ENCODE peak calls at places on chromosomes 4 and X, in eight cellular contexts. S, R, Q, F, Y, A, V and O are unnamed samples.

GRCh38 chr4:123291329-123291728 is 105.3 kb upstream of the SPRY1 start:
- DNase-seq in S (no peak), R (no peak), Q (no peak), F (no peak), Y (no peak), A (no peak), V (no peak), O (no peak)

GRCh38 chrX:2559124-2559523 is 58.3 kb upstream of the DHRSX start:
- DNase-seq in S (no peak), R (no peak), Q (no peak), F (no peak), Y (no peak), A (no peak), V (no peak), O (no peak)

GRCh38 chrX:24023972-24024664 is 2.9 kb downstream of the KLHL15 start:
- DNase-seq in S (no peak), R (no peak), Q (no peak), F (no peak), Y (no peak), A (no peak), V (no peak), O (no peak)

GRCh38 chr4:185227131-185227551 is 17.7 kb downstream of the SNX25 start:
- DNase-seq in S (no peak), R (no peak), Q (no peak), F (no peak), Y (no peak), A (no peak), V (no peak), O (no peak)

GRCh38 chrX:18962329-18962728 is 21.6 kb downstream of the PHKA2 start:
- DNase-seq in S (no peak), R (no peak), Q (no peak), F (no peak), Y (no peak), A (no peak), V (no peak), O (no peak)

GRCh38 chr4:38166082-38166481 is 205.9 kb downstream of the PTTG2 start:
- DNase-seq in S (no peak), R (no peak), Q (no peak), F (no peak), Y (no peak), A (no peak), V (no peak), O (no peak)

GRCh38 chr4:69773443-69773842 is 13.0 kb upstream of the SULT1B1 start:
- DNase-seq in S (no peak), R (no peak), Q (no peak), F (no peak), Y (no peak), A (no peak), V (no peak), O (no peak)

GRCh38 chrX:119236599-119237525 is 777 bp downstream of the PGRMC1 start:
- DNase-seq in S (peak; percentile 8), R (peak; percentile 32), Q (no peak), F (no peak), Y (peak; percentile 2), A (peak; percentile 25), V (peak; percentile 19), O (no peak)

GRCh38 chr4:1416051-1416947 is 10.1 kb upstream of the NKX1-1 start:
- DNase-seq in S (no peak), R (peak; percentile 3), Q (no peak), F (no peak), Y (no peak), A (no peak), V (no peak), O (no peak)

GRCh38 chr4:1416948-1417260 is 10.7 kb upstream of the NKX1-1 start:
- DNase-seq in S (no peak), R (no peak), Q (no peak), F (no peak), Y (no peak), A (no peak), V (no peak), O (no peak)

GRCh38 chr4:1414831-1415680 is 8.8 kb upstream of the NKX1-1 start:
- DNase-seq in S (no peak), R (no peak), Q (no peak), F (no peak), Y (no peak), A (no peak), V (no peak), O (no peak)

GRCh38 chr4:1413687-1414479 is 7.6 kb upstream of the NKX1-1 start:
- DNase-seq in S (no peak), R (no peak), Q (no peak), F (no peak), Y (no peak), A (no peak), V (no peak), O (no peak)

DNA sequence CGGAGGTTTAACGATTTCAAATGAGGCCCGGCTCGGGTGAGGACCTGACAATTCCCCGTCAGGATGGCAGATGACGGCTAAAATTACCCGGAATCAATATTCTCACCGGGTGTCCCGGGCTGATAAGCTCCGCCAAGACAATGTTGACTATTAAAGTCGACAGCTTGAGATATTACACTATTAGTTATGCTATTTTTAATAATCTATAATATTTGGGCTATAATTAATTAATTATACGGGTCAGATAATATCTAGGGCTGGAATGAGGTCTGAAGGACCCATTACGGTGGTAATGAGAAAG is 9.4 kb upstream of the NKX1-1 start:
- DNase-seq in S (no peak), R (no peak), Q (no peak), F (no peak), Y (no peak), A (no peak), V (no peak), O (no peak)
- H3K27me3 ChIP-seq in S (no peaks in the 10 kb centered on the region), R (peaks cover 6% of the 10 kb centered on the region), Q (peaks cover 4% of the 10 kb centered on the region), F (peaks cover 6% of the 10 kb centered on the region), Y (no peaks in the 10 kb centered on the region), A (peaks cover 76% of the 10 kb centered on the region), V (peaks cover 77% of the 10 kb centered on the region), O (no peaks in the 10 kb centered on the region)

GRCh38 chr4:56215138-56215793 is 172.0 kb downstream of the AASDH start:
- DNase-seq in S (no peak), R (no peak), Q (no peak), F (no peak), Y (no peak), A (no peak), V (no peak), O (no peak)

GRCh38 chr4:56210397-56210796 is 176.9 kb downstream of the AASDH start:
- DNase-seq in S (no peak), R (no peak), Q (no peak), F (no peak), Y (no peak), A (no peak), V (no peak), O (no peak)

GRCh38 chr4:56211202-56211601 is 176.1 kb downstream of the AASDH start:
- DNase-seq in S (no peak), R (no peak), Q (no peak), F (no peak), Y (no peak), A (no peak), V (no peak), O (no peak)

GRCh38 chr4:56213543-56213942 is 173.7 kb downstream of the AASDH start:
- DNase-seq in S (no peak), R (no peak), Q (no peak), F (no peak), Y (no peak), A (no peak), V (no peak), O (no peak)

GRCh38 chr4:56212774-56213173 is 174.5 kb downstream of the AASDH start:
- DNase-seq in S (no peak), R (no peak), Q (no peak), F (no peak), Y (no peak), A (no peak), V (no peak), O (no peak)
- H3K27me3 ChIP-seq in S (no peaks in the 10 kb centered on the region), R (no peaks in the 10 kb centered on the region), Q (no peaks in the 10 kb centered on the region), F (no peaks in the 10 kb centered on the region), Y (peaks cover 4% of the 10 kb centered on the region), A (no peaks in the 10 kb centered on the region), V (no peaks in the 10 kb centered on the region), O (no peaks in the 10 kb centered on the region)

GRCh38 chrX:151180400-151180799 is 4.0 kb downstream of the GPR50 start:
- DNase-seq in S (no peak), R (no peak), Q (no peak), F (no peak), Y (no peak), A (no peak), V (no peak), O (no peak)

GRCh38 chrX:151181088-151181487 is 4.7 kb downstream of the GPR50 start:
- DNase-seq in S (no peak), R (no peak), Q (no peak), F (no peak), Y (no peak), A (no peak), V (no peak), O (no peak)

GRCh38 chrX:151183912-151184565 is 7.7 kb downstream of the GPR50 start:
- DNase-seq in S (no peak), R (no peak), Q (no peak), F (no peak), Y (no peak), A (no peak), V (no peak), O (no peak)

GRCh38 chrX:151184705-151185104 is 8.3 kb downstream of the GPR50 start:
- DNase-seq in S (no peak), R (no peak), Q (no peak), F (no peak), Y (no peak), A (no peak), V (no peak), O (no peak)

DNA sequence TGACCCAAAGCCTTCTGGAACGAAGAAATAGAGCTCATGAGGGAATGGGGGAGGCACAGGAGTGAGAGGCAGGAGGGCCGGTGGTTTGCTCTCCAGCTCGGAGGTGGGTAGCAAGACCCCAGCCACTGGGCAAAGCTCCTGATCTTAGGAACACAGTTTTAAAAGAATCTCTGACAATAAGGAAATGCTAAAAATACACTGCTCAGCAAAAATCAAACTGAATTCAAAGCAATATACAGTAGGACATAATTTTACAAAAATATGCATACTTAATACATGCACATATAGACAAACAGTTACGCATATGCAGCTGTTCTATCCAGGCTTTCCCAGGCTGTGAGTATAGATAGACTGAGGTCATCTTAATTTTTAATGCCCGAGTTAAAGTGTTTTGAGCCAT is 6.8 kb downstream of the GPR50 start:
- DNase-seq in S (no peak), R (no peak), Q (no peak), F (no peak), Y (no peak), A (no peak), V (no peak), O (no peak)
- H3K27me3 ChIP-seq in S (no peaks in the 10 kb centered on the region), R (no peaks in the 10 kb centered on the region), Q (no peaks in the 10 kb centered on the region), F (no peaks in the 10 kb centered on the region), Y (peaks cover 6% of the 10 kb centered on the region), A (peaks cover 7% of the 10 kb centered on the region), V (no peaks in the 10 kb centered on the region), O (no peaks in the 10 kb centered on the region)

DNA sequence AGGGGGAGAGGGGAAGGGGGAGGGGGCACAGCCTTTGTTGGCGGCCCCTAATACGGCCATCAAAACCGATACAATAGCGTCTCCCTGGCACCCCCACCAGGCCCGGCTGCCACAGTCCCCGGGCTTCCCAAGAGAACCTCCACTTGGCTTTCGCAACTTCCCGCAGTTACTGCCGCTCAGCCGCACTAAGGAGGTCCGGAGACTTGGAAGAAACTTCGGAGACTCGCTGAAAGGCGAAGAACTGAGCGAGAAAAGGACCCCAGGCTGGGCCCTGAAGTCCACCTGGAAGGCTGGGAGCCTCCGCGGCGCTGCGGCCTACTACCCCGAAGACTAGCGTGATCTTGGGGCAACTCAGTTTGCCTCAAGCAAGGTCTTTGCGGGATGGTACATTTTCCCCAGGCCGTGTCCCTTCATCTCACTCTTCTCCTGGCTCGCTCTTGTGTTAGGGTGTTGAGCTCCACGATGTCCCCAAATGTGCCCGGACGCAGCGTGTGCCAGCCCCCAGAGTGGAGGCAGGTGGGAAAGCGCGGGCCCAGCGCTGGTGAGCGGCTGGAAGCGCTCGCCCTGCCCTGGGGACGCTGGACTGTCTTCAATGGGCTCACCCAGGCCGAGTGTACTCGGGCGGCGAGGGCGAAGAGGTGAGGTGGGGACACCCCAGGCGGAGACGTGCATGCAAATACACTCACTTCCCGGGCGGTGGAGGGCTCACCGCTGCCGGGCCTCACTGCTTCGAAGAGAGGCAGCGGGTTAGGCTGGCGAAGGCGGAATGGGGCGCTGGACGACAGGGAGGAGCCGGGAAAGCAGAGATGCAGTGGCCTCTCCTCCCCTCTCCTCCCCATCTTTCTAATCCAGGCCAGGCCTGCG is 2.5 kb downstream of the NKX6-1 start:
- DNase-seq in S (no peak), R (no peak), Q (no peak), F (no peak), Y (no peak), A (no peak), V (peak; percentile 58), O (no peak)
- H3K27me3 ChIP-seq in S (peaks cover 1% of the 10 kb centered on the region), R (peaks cover 74% of the 10 kb centered on the region), Q (peaks cover 69% of the 10 kb centered on the region), F (peaks cover 34% of the 10 kb centered on the region), Y (peaks cover 35% of the 10 kb centered on the region), A (peaks cover 100% of the 10 kb centered on the region), V (no peaks in the 10 kb centered on the region), O (no peaks in the 10 kb centered on the region)